ENCODE peak calls at places on chromosomes 1 and 21, in nine cellular contexts. F is pancreas, K is stomach, V is psoas muscle, T is cardiac fibroblast, G is endothelial cell, U is epithelial cell of proximal tubule, Z is heart right ventricle, N is neural progenitor cell. A is an unnamed sample.

GRCh38 chr1:5596651-5597050 is 395.6 kb downstream of the NPHP4 start:
- DNase-seq in F (no peak), K (peak), V (no peak), T (no peak), G (no peak), U (no peak), Z (no peak), N (no peak), A (no peak)

GRCh38 chr1:1922782-1923680 is 4.0 kb upstream of the TMEM52 start:
- DNase-seq in F (no peak), K (no peak), V (no peak), T (no peak), G (peak), U (no peak), Z (no peak), N (no peak), A (no peak)

GRCh38 chr1:37701051-37701450 is 8.7 kb downstream of the CDCA8 start:
- DNase-seq in F (no peak), K (no peak), V (no peak), T (no peak), G (no peak), U (no peak), Z (no peak), N (no peak), A (no peak)

GRCh38 chr1:145985502-145986439 is 10.6 kb downstream of the TXNIP start:
- DNase-seq in F (peak), K (peak), V (peak), T (peak), G (no peak), U (peak), Z (peak), N (no peak), A (no peak)

GRCh38 chr21:16193758-16194606 is 464.2 kb downstream of the USP25 start:
- DNase-seq in F (peak), K (peak), V (peak), T (peak), G (peak), U (peak), Z (peak), N (peak), A (peak)

GRCh38 chr1:59290173-59290954 is 6.5 kb upstream of the FGGY start:
- DNase-seq in F (peak), K (peak), V (peak), T (peak), G (peak), U (no peak), Z (no peak), N (peak), A (no peak)

GRCh38 chr1:16181887-16182719 is 26.2 kb upstream of the EPHA2 start:
- DNase-seq in F (peak), K (peak), V (peak), T (peak), G (peak), U (no peak), Z (peak), N (peak), A (peak)

GRCh38 chr1:13809461-13810159 is 109.6 kb downstream of the PRDM2 start:
- DNase-seq in F (no peak), K (no peak), V (no peak), T (no peak), G (no peak), U (no peak), Z (no peak), N (no peak), A (no peak)

GRCh38 chr21:39105836-39106235 is 77.4 kb downstream of the PSMG1 start:
- DNase-seq in F (no peak), K (no peak), V (no peak), T (no peak), G (no peak), U (no peak), Z (no peak), N (no peak), A (no peak)

GRCh38 chr1:94805912-94806311 is 14.2 kb upstream of the SLC44A3 start:
- DNase-seq in F (no peak), K (peak), V (no peak), T (peak), G (peak), U (no peak), Z (peak), N (peak), A (peak)

GRCh38 chr1:62836856-62837540 is 53.1 kb downstream of the ATG4C start:
- DNase-seq in F (no peak), K (no peak), V (no peak), T (no peak), G (no peak), U (no peak), Z (no peak), N (no peak), A (no peak)

GRCh38 chr1:219088778-219089557 is 84.7 kb upstream of the LYPLAL1 start:
- DNase-seq in F (peak), K (peak), V (peak), T (peak), G (no peak), U (peak), Z (peak), N (no peak), A (no peak)

GRCh38 chr1:111195002-111195684 is 5.3 kb downstream of the DENND2D start:
- DNase-seq in F (no peak), K (no peak), V (no peak), T (no peak), G (no peak), U (no peak), Z (no peak), N (no peak), A (no peak)

GRCh38 chr1:110579460-110579859 is 26.7 kb downstream of the KCNA2 start:
- DNase-seq in F (no peak), K (no peak), V (no peak), T (no peak), G (no peak), U (no peak), Z (no peak), N (no peak), A (no peak)

GRCh38 chr1:223338811-223339746 is 24.9 kb downstream of the SUSD4 start:
- DNase-seq in F (no peak), K (no peak), V (no peak), T (no peak), G (no peak), U (no peak), Z (peak), N (no peak), A (no peak)

GRCh38 chr1:6025269-6026094 is 20.2 kb upstream of the KCNAB2 start:
- DNase-seq in F (no peak), K (no peak), V (no peak), T (no peak), G (no peak), U (no peak), Z (no peak), N (no peak), A (no peak)

GRCh38 chr1:1246601-1247340 is at the start of gene C1QTNF12:
- DNase-seq in F (no peak), K (no peak), V (peak), T (no peak), G (no peak), U (no peak), Z (no peak), N (peak), A (peak)

GRCh38 chr1:67528141-67528540 is 97.9 kb upstream of the SERBP1 start:
- DNase-seq in F (no peak), K (no peak), V (no peak), T (no peak), G (no peak), U (no peak), Z (no peak), N (no peak), A (no peak)

GRCh38 chr1:67522001-67522441 is 91.8 kb upstream of the SERBP1 start:
- DNase-seq in F (no peak), K (no peak), V (no peak), T (no peak), G (no peak), U (peak), Z (no peak), N (no peak), A (no peak)

GRCh38 chr1:67522793-67523192 is 92.6 kb upstream of the SERBP1 start:
- DNase-seq in F (no peak), K (no peak), V (no peak), T (no peak), G (no peak), U (no peak), Z (no peak), N (no peak), A (no peak)

GRCh38 chr1:67525053-67525760 is 95.0 kb upstream of the SERBP1 start:
- DNase-seq in F (no peak), K (no peak), V (no peak), T (no peak), G (no peak), U (no peak), Z (no peak), N (no peak), A (no peak)

DNA sequence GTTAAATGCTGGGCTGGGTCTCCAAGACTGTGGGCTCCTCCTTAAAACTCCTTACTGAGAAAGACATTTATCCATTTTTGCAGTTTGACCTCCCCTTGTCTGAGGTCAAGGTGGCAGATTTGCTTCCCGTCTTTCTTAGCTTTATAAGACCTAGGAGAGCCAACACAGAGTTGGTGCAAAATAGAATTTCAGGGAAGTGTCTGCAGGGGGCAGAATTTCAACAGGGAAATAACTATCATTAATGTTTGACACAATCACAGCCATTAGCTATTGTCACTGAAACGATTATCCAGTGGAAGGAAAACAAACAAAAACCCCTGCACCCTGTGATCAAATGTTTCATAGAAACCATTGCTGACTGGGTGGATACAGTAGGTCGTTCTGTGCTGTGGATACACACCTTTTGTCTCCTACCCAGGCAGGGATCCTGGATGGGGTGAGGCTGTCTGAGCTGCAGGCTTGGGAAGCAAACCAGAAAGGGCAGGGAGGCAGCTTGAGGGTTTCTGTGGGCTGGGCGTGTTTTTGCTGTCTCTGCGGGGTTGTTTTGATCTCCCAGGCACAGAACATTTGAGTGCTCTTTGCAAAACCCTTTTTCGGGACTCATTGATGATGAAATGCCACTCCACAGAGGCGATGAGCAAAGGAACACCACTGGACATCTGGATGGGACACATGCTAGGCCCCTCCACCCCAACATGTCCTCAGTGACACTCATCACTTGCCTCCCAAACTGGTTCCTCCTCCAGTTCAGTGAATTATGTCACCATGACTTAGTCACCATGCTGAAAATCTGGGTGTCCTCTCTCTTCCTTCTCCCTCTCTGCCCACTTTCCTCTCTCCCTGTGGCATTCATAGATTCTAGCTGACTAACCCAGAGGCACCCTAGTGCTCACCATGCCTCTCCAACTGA is 94.2 kb upstream of the SERBP1 start:
- DNase-seq in F (no peak), K (no peak), V (no peak), T (peak), G (no peak), U (no peak), Z (no peak), N (no peak), A (no peak)
- TF ChIP-seq CTCF in F (no peak), K (no peak), V (no peak), T (peak), G (peak), U (peak), Z (no peak), N (peak), A (no peak)

GRCh38 chr1:213564215-213564659 is 423.5 kb upstream of the PROX1 start:
- DNase-seq in F (peak), K (no peak), V (no peak), T (peak), G (peak), U (no peak), Z (no peak), N (peak), A (no peak)
- TF ChIP-seq CTCF in F (peak), K (peak), V (peak), T (peak), G (peak), U (peak), Z (peak), N (peak), A (peak)

DNA sequence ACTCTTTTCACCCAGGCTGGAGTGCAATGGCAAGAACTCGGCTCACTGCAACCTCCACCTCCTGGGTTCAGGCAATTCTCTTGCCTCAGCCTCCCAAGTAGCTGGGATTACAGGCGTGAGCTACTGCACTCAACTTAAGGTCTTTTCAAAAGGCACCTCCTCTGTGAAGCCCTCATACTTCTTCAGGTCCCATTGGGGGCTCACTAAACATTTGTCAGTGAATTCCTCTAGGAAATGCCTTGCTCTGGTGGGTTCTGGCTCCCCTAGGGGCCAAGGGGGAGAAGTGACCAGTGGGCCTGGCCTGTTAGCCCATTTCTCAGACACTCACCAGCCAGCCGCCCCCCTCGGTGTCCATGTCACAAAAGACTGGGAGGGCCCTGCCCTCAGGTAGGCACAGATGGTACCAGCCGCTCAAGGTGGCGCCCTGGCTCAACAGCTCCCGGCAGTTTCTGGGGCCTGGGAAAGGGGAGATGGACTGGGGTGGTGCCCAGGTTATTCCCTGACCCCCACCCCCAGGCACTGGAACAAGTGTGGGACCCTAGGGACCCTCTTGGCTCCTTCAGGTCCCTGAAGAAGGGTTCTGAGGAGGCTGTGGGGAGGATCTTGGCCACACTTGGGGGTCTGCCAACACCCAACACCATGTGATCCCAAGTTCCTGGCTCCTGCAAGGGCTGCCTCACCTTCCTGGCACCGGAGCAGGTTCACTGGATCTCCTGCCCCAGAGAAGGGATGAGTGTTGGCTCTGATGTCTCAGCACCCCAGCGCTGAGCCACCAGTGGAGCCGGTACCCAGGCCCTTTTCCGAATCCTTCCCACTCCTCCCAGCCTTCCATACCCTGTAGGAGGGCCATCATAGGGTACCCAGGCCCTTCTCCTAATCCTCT is 1.6 kb downstream of the FCN3 start:
- DNase-seq in F (no peak), K (no peak), V (no peak), T (no peak), G (no peak), U (no peak), Z (no peak), N (peak), A (no peak)
- TF ChIP-seq CTCF in F (no peak), K (no peak), V (no peak), T (peak), G (peak), U (peak), Z (no peak), N (peak), A (peak)

GRCh38 chr1:99365545-99365944 is 101.3 kb downstream of the PLPPR4 start:
- DNase-seq in F (no peak), K (no peak), V (no peak), T (no peak), G (no peak), U (no peak), Z (no peak), N (no peak), A (no peak)
- TF ChIP-seq CTCF in F (no peak), K (no peak), V (no peak), T (no peak), G (no peak), U (no peak), Z (no peak), N (no peak), A (no peak)

DNA sequence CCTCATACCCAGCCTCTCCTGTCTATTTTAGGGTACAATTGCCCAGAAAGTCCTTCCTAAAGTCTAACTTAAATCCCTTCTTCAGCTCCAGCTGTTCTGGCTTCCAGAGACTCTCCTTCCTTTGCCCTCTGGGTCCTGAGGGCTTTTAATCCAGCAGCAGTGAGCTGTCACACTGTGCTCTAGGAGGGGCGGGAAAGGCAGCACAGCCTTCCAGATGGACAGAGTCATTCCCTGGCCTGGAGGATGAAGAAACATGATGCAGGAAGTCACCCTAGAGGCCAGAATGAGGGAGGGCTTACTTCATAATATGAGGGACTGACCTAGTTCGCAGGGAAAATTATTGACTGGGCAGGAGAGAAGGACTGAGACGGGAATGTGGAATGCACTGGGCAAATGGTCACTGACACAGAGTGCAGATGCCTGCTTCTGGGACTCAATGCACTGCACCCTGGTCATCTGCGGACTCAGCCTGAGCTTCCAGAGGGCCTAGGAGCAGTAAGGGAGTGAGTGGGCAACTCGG is 1.3 kb downstream of the SH2D2A start:
- DNase-seq in F (no peak), K (no peak), V (peak), T (peak), G (no peak), U (no peak), Z (peak), N (peak), A (no peak)
- TF ChIP-seq CTCF in F (no peak), K (no peak), V (no peak), T (no peak), G (no peak), U (no peak), Z (no peak), N (no peak), A (no peak)

DNA sequence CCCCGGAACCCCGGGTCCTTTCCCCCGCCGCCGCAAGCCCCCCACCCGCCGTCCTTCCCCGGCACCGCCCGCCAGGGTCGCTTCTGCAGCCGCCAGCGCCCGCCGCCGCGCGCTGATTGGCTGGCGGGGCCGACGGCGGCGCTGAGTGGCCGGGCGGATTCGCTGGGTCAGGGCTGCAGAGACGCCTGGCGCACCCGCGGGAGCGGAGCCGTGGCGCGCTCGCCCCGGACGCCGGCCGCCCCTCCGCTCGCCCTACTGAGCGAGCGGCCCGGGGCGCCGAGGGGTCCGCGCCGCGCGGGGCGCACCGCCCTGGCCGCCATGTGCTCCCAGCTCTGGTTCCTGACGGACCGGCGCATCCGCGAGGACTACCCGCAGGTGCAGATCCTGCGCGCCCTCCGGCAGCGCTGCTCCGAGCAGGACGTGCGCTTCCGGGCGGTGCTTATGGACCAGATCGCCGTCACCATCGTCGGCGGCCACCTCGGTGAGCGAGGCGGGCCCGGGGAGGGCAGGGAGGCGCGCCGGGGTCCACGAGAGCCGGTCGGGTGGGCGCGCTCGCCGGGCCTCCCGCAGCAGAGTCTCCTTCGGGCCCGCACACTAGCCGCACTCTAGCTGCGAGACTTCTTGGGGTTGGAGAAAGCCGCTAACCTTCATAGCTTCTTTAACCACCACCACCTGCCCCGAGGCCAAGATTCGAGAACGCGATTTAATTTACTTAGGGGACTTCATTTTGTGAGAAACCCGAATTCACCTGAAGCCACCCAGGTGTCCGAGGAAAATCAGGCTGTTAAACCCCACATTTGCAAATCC is at the start of gene RIMKLA:
- DNase-seq in F (peak), K (peak), V (peak), T (no peak), G (peak), U (no peak), Z (peak), N (peak), A (peak)
- TF ChIP-seq CTCF in F (no peak), K (no peak), V (no peak), T (no peak), G (no peak), U (no peak), Z (no peak), N (no peak), A (no peak)

GRCh38 chr21:36321325-36322082 is 1.5 kb downstream of the MORC3 start:
- DNase-seq in F (peak), K (peak), V (no peak), T (peak), G (peak), U (no peak), Z (peak), N (peak), A (peak)

GRCh38 chr21:36320421-36321324 is 676 bp downstream of the MORC3 start:
- DNase-seq in F (peak), K (peak), V (peak), T (peak), G (peak), U (no peak), Z (no peak), N (no peak), A (no peak)

GRCh38 chr21:36322083-36322424 is 2.1 kb downstream of the MORC3 start:
- DNase-seq in F (no peak), K (no peak), V (no peak), T (no peak), G (no peak), U (no peak), Z (no peak), N (no peak), A (no peak)

GRCh38 chr21:36316872-36317484 is 3.0 kb upstream of the MORC3 start:
- DNase-seq in F (no peak), K (no peak), V (no peak), T (no peak), G (no peak), U (no peak), Z (no peak), N (no peak), A (no peak)

GRCh38 chr21:36319767-36320420 is at the start of gene MORC3:
- DNase-seq in F (peak), K (peak), V (peak), T (peak), G (peak), U (peak), Z (peak), N (peak), A (peak)
- TF ChIP-seq CTCF in F (no peak), K (no peak), V (no peak), T (no peak), G (no peak), U (no peak), Z (no peak), N (no peak), A (no peak)

GRCh38 chr21:20443558-20444155 is 554.6 kb upstream of the NCAM2 start:
- DNase-seq in F (no peak), K (no peak), V (no peak), T (no peak), G (no peak), U (no peak), Z (no peak), N (peak), A (peak)
- TF ChIP-seq CTCF in F (peak), K (no peak), V (no peak), T (peak), G (peak), U (peak), Z (peak), N (peak), A (peak)

A was measured in nephron progenitor cell.